ENCODE peak calls at places on chromosomes 6 and 20, in five cellular contexts. C, Q, Y, X and S are unnamed samples.

GRCh38 chr20:49874601-49875116 is 40.7 kb downstream of the SPATA2 start:
- DNase-seq in C (no peak), Q (no peak), Y (no peak), X (no peak), S (no peak)

GRCh38 chr6:81105998-81106397 is 646.5 kb downstream of the TENT5A start:
- DNase-seq in C (no peak), Q (no peak), Y (no peak), X (peak; percentile 12), S (no peak)

GRCh38 chr20:44979090-44979621 is 12.8 kb downstream of the STK4 start:
- DNase-seq in C (peak; percentile 75), Q (no peak), Y (peak; percentile 73), X (no peak), S (peak; percentile 63)

GRCh38 chr6:5132741-5133140 is 47.6 kb downstream of the PPP1R3G start:
- DNase-seq in C (no peak), Q (peak; percentile 81), Y (no peak), X (peak; percentile 93), S (no peak)

GRCh38 chr6:14396826-14397517 is 279.4 kb downstream of the CD83 start:
- DNase-seq in C (no peak), Q (no peak), Y (no peak), X (peak; percentile 66), S (no peak)

GRCh38 chr20:46572790-46573189 is 22.3 kb upstream of the OCSTAMP start:
- DNase-seq in C (no peak), Q (no peak), Y (no peak), X (no peak), S (no peak)

GRCh38 chr20:3749689-3750639 is 17.5 kb downstream of the HSPA12B start:
- DNase-seq in C (no peak), Q (no peak), Y (peak; percentile 3), X (no peak), S (no peak)

GRCh38 chr6:157764346-157765068 is 58.5 kb upstream of the SNX9 start:
- DNase-seq in C (peak; percentile 80), Q (peak; percentile 85), Y (peak; percentile 83), X (peak; percentile 100), S (peak; percentile 64)

GRCh38 chr20:57877131-57877784 is 167.4 kb upstream of the PMEPA1 start:
- DNase-seq in C (no peak), Q (no peak), Y (no peak), X (no peak), S (no peak)

GRCh38 chr6:108113557-108114519 is 39.3 kb upstream of the OSTM1 start:
- DNase-seq in C (no peak), Q (peak; percentile 20), Y (no peak), X (peak; percentile 74), S (no peak)

GRCh38 chr20:46150982-46151381 is 32.9 kb downstream of the CD40 start:
- DNase-seq in C (no peak), Q (no peak), Y (no peak), X (no peak), S (no peak)

GRCh38 chr6:44043036-44043478 is 84.2 kb downstream of the MRPL14 start:
- DNase-seq in C (no peak), Q (peak; percentile 5), Y (no peak), X (peak; percentile 56), S (no peak)

GRCh38 chr20:52209154-52209571 is 17.6 kb upstream of the ZFP64 start:
- DNase-seq in C (no peak), Q (no peak), Y (no peak), X (no peak), S (no peak)

GRCh38 chr6:129345890-129346289 is 364.1 kb downstream of the ARHGAP18 start:
- DNase-seq in C (no peak), Q (no peak), Y (no peak), X (peak; percentile 76), S (no peak)

GRCh38 chr6:32969685-32970412 is 1.5 kb downstream of the BRD2 start:
- DNase-seq in C (peak; percentile 75), Q (peak; percentile 77), Y (peak; percentile 63), X (peak; percentile 98), S (peak; percentile 65)

GRCh38 chr6:119066426-119067001 is 11.9 kb downstream of the FAM184A start:
- DNase-seq in C (no peak), Q (no peak), Y (no peak), X (no peak), S (no peak)

GRCh38 chr20:35866446-35867202 is 87.7 kb downstream of the SCAND1 start:
- DNase-seq in C (no peak), Q (no peak), Y (no peak), X (peak; percentile 62), S (no peak)

GRCh38 chr6:19838442-19839236 is 1.5 kb downstream of the ID4 start:
- DNase-seq in C (no peak), Q (peak; percentile 39), Y (no peak), X (peak; percentile 60), S (no peak)

GRCh38 chr20:49853640-49854039 is 41.0 kb downstream of the SLC9A8 start:
- DNase-seq in C (no peak), Q (no peak), Y (no peak), X (peak; percentile 74), S (no peak)